ENCODE peak calls at places on chromosome 20, in nine cellular contexts. One of them, this sample, is unnamed.
A peak's percentile ranks its signal among the peaks of the same experiment; 100 is the strongest.

GRCh38 chr20:40980106-40980827 is 48.4 kb upstream of the TOP1 start:
- DNase-seq in thyroid gland: no peak
- DNase-seq in HepG2: no peak
- DNase-seq in spleen: no peak
- DNase-seq in transverse colon: no peak
- DNase-seq in A549: no peak
- DNase-seq in H1: peak; percentile 16
- DNase-seq in NB4: peak; percentile 77
- DNase-seq in adrenal gland: peak; percentile 48
- DNase-seq in this sample: no peak

GRCh38 chr20:739736-740135 is 28.6 kb downstream of the SLC52A3 start:
- DNase-seq in HepG2: no peak
- DNase-seq in A549: no peak
- DNase-seq in transverse colon: no peak
- DNase-seq in adrenal gland: no peak
- DNase-seq in spleen: no peak
- DNase-seq in thyroid gland: no peak
- DNase-seq in NB4: no peak
- DNase-seq in H1: no peak
- DNase-seq in this sample: no peak

GRCh38 chr20:46012926-46013825 is 4.5 kb downstream of the MMP9 start:
- DNase-seq in adrenal gland: no peak
- DNase-seq in transverse colon: no peak
- DNase-seq in H1: no peak
- DNase-seq in NB4: peak; percentile 55
- DNase-seq in HepG2: no peak
- DNase-seq in thyroid gland: no peak
- DNase-seq in spleen: peak; percentile 81
- DNase-seq in A549: no peak
- DNase-seq in this sample: no peak

GRCh38 chr20:9615766-9616454 is 101.5 kb downstream of the LAMP5 start:
- DNase-seq in spleen: no peak
- DNase-seq in adrenal gland: no peak
- DNase-seq in thyroid gland: no peak
- DNase-seq in NB4: peak; percentile 25
- DNase-seq in H1: no peak
- DNase-seq in A549: no peak
- DNase-seq in transverse colon: no peak
- DNase-seq in HepG2: no peak
- DNase-seq in this sample: no peak

GRCh38 chr20:18057106-18057993 is at the start of gene OVOL2:
- DNase-seq in thyroid gland: peak; percentile 96
- DNase-seq in H1: peak; percentile 90
- DNase-seq in HepG2: no peak
- DNase-seq in spleen: no peak
- DNase-seq in A549: no peak
- DNase-seq in transverse colon: peak; percentile 94
- DNase-seq in adrenal gland: no peak
- DNase-seq in NB4: no peak
- DNase-seq in this sample: peak; percentile 93

GRCh38 chr20:3658708-3659491 is 4.3 kb downstream of the GFRA4 start:
- DNase-seq in adrenal gland: no peak
- DNase-seq in HepG2: peak; percentile 81
- DNase-seq in transverse colon: no peak
- DNase-seq in thyroid gland: no peak
- DNase-seq in A549: no peak
- DNase-seq in NB4: peak; percentile 34
- DNase-seq in spleen: peak; percentile 39
- DNase-seq in H1: no peak
- DNase-seq in this sample: no peak

GRCh38 chr20:40323411-40323810 is 365.6 kb downstream of the MAFB start:
- DNase-seq in spleen: no peak
- DNase-seq in transverse colon: no peak
- DNase-seq in A549: no peak
- DNase-seq in HepG2: no peak
- DNase-seq in NB4: peak; percentile 96
- DNase-seq in thyroid gland: no peak
- DNase-seq in adrenal gland: no peak
- DNase-seq in H1: no peak
- DNase-seq in this sample: no peak

GRCh38 chr20:14991023-14991422 is 653.6 kb upstream of the FLRT3 start:
- DNase-seq in adrenal gland: no peak
- DNase-seq in HepG2: peak; percentile 91
- DNase-seq in A549: no peak
- DNase-seq in thyroid gland: no peak
- DNase-seq in transverse colon: no peak
- DNase-seq in spleen: no peak
- DNase-seq in NB4: no peak
- DNase-seq in H1: no peak
- DNase-seq in this sample: no peak

GRCh38 chr20:6164421-6165341 is 41.9 kb upstream of the FERMT1 start:
- DNase-seq in spleen: no peak
- DNase-seq in transverse colon: no peak
- DNase-seq in H1: no peak
- DNase-seq in NB4: no peak
- DNase-seq in HepG2: no peak
- DNase-seq in thyroid gland: peak; percentile 61
- DNase-seq in adrenal gland: peak; percentile 80
- DNase-seq in A549: no peak
- DNase-seq in this sample: no peak

DNA sequence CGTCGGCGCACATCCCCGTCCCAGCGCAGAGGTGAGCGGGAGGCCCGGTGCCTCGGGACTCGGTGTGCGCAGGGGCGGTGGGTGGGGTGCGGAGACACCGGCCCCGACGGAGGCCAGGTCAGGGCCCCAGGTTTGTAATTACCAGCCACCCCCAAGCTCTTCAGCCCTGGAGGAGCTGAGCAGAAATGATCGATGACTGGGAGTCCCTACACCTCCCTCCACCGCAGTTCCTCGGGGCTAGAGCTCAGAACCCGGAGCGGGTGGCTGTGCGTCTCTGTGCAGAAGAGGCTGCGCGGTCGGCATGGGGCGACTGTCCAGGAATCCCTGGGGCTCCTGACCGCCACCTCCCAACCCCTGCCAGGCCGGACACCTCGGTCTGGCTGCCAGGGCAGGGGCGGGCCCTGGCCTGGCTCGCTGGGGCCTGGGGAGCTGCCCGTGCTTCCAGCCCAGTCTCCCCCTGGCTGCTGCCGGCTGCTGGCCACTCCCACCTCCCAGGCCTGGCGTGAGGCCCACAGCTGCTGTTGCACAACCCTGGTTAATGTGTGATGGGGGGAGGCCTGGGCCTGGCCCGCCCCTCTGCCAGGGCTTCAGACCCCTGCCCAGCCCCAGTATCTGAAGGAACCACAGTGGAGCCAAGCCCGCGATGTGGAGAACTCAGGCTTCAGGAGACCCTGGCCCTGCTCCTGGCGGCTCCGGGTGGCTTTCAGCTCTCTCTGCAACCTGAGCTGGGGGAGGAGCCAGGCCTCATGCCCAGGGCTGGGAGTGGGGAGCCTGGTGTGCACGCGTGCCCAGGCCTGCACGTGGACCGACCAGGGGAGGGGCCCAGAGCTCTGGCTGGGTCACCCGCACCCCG is 1.2 kb downstream of the SLC2A4RG start:
- DNase-seq in NB4: peak; percentile 95
- DNase-seq in HepG2: peak; percentile 95
- DNase-seq in A549: peak; percentile 94
- DNase-seq in H1: peak; percentile 86
- DNase-seq in adrenal gland: peak; percentile 96
- DNase-seq in spleen: peak; percentile 93
- DNase-seq in transverse colon: peak; percentile 93
- DNase-seq in thyroid gland: peak; percentile 95
- DNase-seq in this sample: peak; percentile 90
- TF ChIP-seq CTCF in NB4: peak; percentile 7
- TF ChIP-seq CTCF in HepG2: peak; percentile 72
- TF ChIP-seq CTCF in A549: no peak
- TF ChIP-seq CTCF in H1: peak; percentile 5
- TF ChIP-seq CTCF in adrenal gland: peak; percentile 53
- TF ChIP-seq CTCF in spleen: peak; percentile 58
- TF ChIP-seq CTCF in transverse colon: no peak
- TF ChIP-seq CTCF in thyroid gland: peak; percentile 12
- TF ChIP-seq CTCF in this sample: no peak

GRCh38 chr20:57711311-57711712 is 1.5 kb upstream of the PMEPA1 start:
- DNase-seq in HepG2: no peak
- DNase-seq in NB4: no peak
- DNase-seq in thyroid gland: no peak
- DNase-seq in transverse colon: no peak
- DNase-seq in adrenal gland: no peak
- DNase-seq in A549: no peak
- DNase-seq in H1: no peak
- DNase-seq in spleen: no peak
- DNase-seq in this sample: no peak

GRCh38 chr20:57710841-57711240 is 1.0 kb upstream of the PMEPA1 start:
- DNase-seq in A549: no peak
- DNase-seq in adrenal gland: no peak
- DNase-seq in H1: no peak
- DNase-seq in thyroid gland: peak; percentile 41
- DNase-seq in HepG2: no peak
- DNase-seq in NB4: no peak
- DNase-seq in transverse colon: no peak
- DNase-seq in spleen: no peak
- DNase-seq in this sample: no peak

GRCh38 chr20:57711826-57712225 is 2.0 kb upstream of the PMEPA1 start:
- DNase-seq in HepG2: no peak
- DNase-seq in spleen: no peak
- DNase-seq in thyroid gland: no peak
- DNase-seq in A549: no peak
- DNase-seq in transverse colon: no peak
- DNase-seq in NB4: no peak
- DNase-seq in adrenal gland: no peak
- DNase-seq in H1: no peak
- DNase-seq in this sample: no peak

GRCh38 chr20:57708694-57709673 is 831 bp downstream of the PMEPA1 start:
- DNase-seq in spleen: peak; percentile 86
- DNase-seq in thyroid gland: peak; percentile 32
- DNase-seq in HepG2: no peak
- DNase-seq in NB4: no peak
- DNase-seq in H1: no peak
- DNase-seq in A549: no peak
- DNase-seq in transverse colon: no peak
- DNase-seq in adrenal gland: peak; percentile 78
- DNase-seq in this sample: no peak

DNA sequence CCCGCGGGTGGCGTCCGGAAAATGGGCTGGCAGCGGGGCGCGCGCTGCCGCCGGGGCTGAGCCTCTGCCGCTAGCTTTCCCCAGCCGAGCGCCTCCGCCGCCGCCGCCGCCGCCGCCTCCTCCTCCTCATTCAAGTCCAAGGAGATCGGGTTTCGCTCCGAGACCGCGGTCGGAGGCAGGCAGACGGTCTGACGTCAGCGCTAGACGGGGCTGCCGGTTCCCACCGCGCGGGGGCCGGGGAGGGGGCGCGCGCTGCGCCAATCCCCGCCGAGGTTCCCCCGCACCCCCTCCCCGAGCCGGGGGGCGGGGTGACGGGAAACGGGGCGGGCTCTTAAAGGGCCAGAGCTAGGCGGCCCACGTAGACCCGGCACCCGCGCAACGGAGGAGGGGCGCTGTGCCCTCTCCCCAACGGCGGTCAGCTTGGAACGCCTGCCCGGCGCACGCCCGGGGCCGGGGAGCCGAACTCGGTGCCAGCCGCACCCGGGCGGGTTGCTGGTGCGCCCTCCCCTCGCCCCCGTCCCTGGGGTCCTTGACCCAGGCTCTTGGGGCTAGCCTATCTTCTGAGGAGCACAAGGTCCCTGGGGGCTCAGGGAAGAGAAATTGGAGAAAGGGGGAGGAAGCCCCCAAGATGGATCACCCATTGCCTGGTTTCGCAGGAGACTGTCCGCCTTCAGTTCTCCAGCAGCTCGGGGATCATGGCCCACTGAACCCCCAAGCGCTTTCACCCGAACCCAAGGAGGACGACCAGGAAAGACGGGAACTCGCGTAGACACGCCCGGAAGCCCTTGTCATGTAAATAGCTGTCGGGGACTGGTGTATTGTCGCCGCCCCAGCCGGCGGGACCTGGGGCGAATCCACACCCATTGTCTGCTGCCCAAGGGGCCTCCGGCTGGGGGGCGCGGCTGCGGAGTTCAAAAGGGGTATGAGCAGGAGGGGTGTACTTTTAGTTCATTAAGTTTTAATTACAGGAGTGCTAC is at the start of gene PMEPA1:
- DNase-seq in thyroid gland: peak; percentile 95
- DNase-seq in H1: peak; percentile 94
- DNase-seq in NB4: peak; percentile 88
- DNase-seq in A549: peak; percentile 89
- DNase-seq in adrenal gland: peak; percentile 97
- DNase-seq in HepG2: peak; percentile 17
- DNase-seq in transverse colon: peak; percentile 95
- DNase-seq in spleen: peak; percentile 95
- DNase-seq in this sample: peak; percentile 95
- TF ChIP-seq POLR2A in thyroid gland: peak; percentile 48
- TF ChIP-seq POLR2A in H1: peak; percentile 50
- TF ChIP-seq POLR2A in NB4: no peak
- TF ChIP-seq POLR2A in A549: peak; percentile 64
- TF ChIP-seq POLR2A in adrenal gland: peak; percentile 95
- TF ChIP-seq POLR2A in HepG2: no peak
- TF ChIP-seq POLR2A in transverse colon: peak; percentile 66
- TF ChIP-seq POLR2A in spleen: peak; percentile 67
- TF ChIP-seq POLR2A in this sample: peak; percentile 63

DNA sequence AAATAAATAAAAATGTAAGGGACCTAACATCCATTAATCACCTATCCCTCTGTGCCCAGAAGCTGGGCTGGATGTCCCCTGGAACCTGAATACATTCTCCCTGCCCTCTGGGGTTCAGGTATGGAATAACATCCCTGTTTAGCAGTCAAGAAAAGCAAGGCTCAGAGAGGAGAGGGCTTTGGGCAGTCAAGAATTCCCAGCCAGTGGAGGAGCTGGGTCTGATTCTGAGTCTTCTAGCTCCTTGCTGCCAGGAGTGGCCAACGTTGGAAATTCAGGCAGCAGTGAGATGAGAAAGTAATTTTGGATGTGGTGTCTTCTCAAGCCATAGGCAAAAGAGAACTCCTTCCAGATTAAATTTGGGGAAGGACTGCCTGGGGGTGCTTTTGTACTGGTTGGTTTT is 42.6 kb upstream of the ZNFX1 start:
- DNase-seq in A549: peak; percentile 59
- DNase-seq in H1: peak; percentile 55
- DNase-seq in HepG2: peak; percentile 47
- DNase-seq in spleen: no peak
- DNase-seq in transverse colon: no peak
- DNase-seq in adrenal gland: no peak
- DNase-seq in thyroid gland: peak; percentile 57
- DNase-seq in NB4: peak; percentile 28
- DNase-seq in this sample: no peak
- TF ChIP-seq CTCF in A549: no peak
- TF ChIP-seq CTCF in H1: peak; percentile 72
- TF ChIP-seq CTCF in HepG2: peak; percentile 31
- TF ChIP-seq CTCF in spleen: no peak
- TF ChIP-seq CTCF in transverse colon: peak; percentile 10
- TF ChIP-seq CTCF in adrenal gland: no peak
- TF ChIP-seq CTCF in thyroid gland: peak; percentile 61
- TF ChIP-seq CTCF in NB4: no peak
- TF ChIP-seq CTCF in this sample: peak; percentile 38

GRCh38 chr20:50172347-50173013 is 18.1 kb upstream of the CEBPB start:
- DNase-seq in HepG2: peak; percentile 97
- DNase-seq in thyroid gland: peak; percentile 87
- DNase-seq in NB4: no peak
- DNase-seq in H1: peak; percentile 89
- DNase-seq in spleen: peak; percentile 87
- DNase-seq in adrenal gland: peak; percentile 95
- DNase-seq in A549: peak; percentile 95
- DNase-seq in transverse colon: peak; percentile 83
- DNase-seq in this sample: peak; percentile 61
- TF ChIP-seq POLR2A in HepG2: peak; percentile 96
- TF ChIP-seq POLR2A in thyroid gland: peak; percentile 17
- TF ChIP-seq POLR2A in NB4: no peak
- TF ChIP-seq POLR2A in H1: peak; percentile 61
- TF ChIP-seq POLR2A in spleen: peak; percentile 14
- TF ChIP-seq POLR2A in adrenal gland: peak; percentile 93
- TF ChIP-seq POLR2A in A549: peak; percentile 50
- TF ChIP-seq POLR2A in transverse colon: peak; percentile 66
- TF ChIP-seq POLR2A in this sample: peak; percentile 7

This sample was measured in breast epithelium.